ENCODE peak calls at places on chromosomes 6 and 20, in four cellular contexts. W is H9, Q is epithelial cell of esophagus, Z is mucosa of descending colon. A is an unnamed sample.

GRCh38 chr6:11535801-11536230 is 1.7 kb upstream of the TMEM170B start:
- DNase-seq in W (no peak), Q (peak), Z (no peak), A (no peak)

GRCh38 chr6:21596379-21597242 is 3.1 kb downstream of the SOX4 start:
- DNase-seq in W (peak), Q (peak), Z (peak), A (no peak)

GRCh38 chr20:3794701-3795420 is 1.2 kb upstream of the CDC25B start:
- DNase-seq in W (no peak), Q (no peak), Z (peak), A (no peak)

GRCh38 chr6:160431791-160432404 is 83.7 kb downstream of the SLC22A3 start:
- DNase-seq in W (no peak), Q (no peak), Z (no peak), A (no peak)

GRCh38 chr6:20892365-20892764 is 358.1 kb downstream of the CDKAL1 start:
- DNase-seq in W (no peak), Q (no peak), Z (no peak), A (no peak)

GRCh38 chr6:146856296-146856695 is 257.5 kb downstream of the ADGB start:
- DNase-seq in W (no peak), Q (no peak), Z (no peak), A (no peak)

GRCh38 chr6:163958646-163959045 is 544.1 kb downstream of the QKI start:
- DNase-seq in W (no peak), Q (peak), Z (no peak), A (no peak)

GRCh38 chr6:25946631-25947030 is 16.0 kb upstream of the TRIM38 start:
- DNase-seq in W (no peak), Q (no peak), Z (no peak), A (no peak)

GRCh38 chr6:46269447-46270229 is 98.9 kb upstream of the ENPP5 start:
- DNase-seq in W (no peak), Q (no peak), Z (no peak), A (no peak)

GRCh38 chr20:49318430-49319203 is 40.8 kb upstream of the ZNFX1 start:
- DNase-seq in W (peak), Q (peak), Z (no peak), A (no peak)

GRCh38 chr6:105484238-105485161 is 81.6 kb upstream of the PREP start:
- DNase-seq in W (no peak), Q (peak), Z (no peak), A (no peak)

GRCh38 chr6:51541847-51542246 is 545.6 kb downstream of the PKHD1 start:
- DNase-seq in W (no peak), Q (peak), Z (no peak), A (no peak)

GRCh38 chr6:2536451-2536850 is 214.3 kb downstream of the MYLK4 start:
- DNase-seq in W (no peak), Q (no peak), Z (no peak), A (no peak)

GRCh38 chr20:44552039-44552438 is 30.2 kb upstream of the SERINC3 start:
- DNase-seq in W (no peak), Q (no peak), Z (no peak), A (no peak)

GRCh38 chr6:8195040-8195713 is 92.8 kb upstream of the EEF1E1 start:
- DNase-seq in W (no peak), Q (no peak), Z (no peak), A (no peak)

GRCh38 chr6:22364314-22364713 is 67.5 kb upstream of the PRL start:
- DNase-seq in W (no peak), Q (peak), Z (no peak), A (no peak)

GRCh38 chr6:162273986-162274385 is 453.6 kb downstream of the PRKN start:
- DNase-seq in W (no peak), Q (no peak), Z (no peak), A (no peak)

DNA sequence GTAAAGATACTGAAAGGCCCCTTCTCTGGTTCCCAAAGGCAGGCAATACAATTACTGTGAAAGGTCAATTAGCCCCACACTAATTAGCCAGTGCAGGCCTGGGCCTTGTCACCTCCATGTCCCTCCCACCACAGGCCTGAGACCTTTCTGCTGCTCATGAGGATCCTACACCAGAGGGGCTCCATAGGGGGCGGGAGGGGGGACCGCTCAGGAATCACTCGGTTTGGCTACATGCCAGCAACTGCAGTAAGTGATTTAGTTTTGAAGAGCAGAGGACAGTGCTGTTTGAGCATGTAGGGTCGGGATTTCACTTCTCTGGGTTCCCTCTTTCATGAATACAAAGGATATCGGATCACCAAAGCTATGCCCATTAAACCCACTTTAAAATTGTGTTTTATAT is 455.6 kb downstream of the PRKN start:
- DNase-seq in W (no peak), Q (no peak), Z (no peak), A (no peak)
- TF ChIP-seq CTCF in W (no peak), Q (no peak), Z (no peak), A (no peak)

DNA sequence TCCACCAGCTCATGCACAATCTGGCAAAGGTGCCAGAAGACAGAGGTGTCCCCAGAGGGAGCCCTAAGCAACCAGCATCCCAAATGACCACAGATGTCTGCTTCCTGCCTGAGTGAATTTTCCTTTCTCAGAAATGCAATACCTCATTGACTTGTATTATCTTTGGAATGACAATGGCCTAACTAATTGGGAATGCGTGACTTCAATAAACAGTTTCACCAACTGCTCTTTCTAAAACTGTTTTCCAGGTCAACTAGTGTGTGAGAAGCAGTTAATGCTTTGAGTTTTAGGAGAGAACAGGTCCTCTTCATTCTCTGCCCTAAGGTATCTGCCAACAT is 108.9 kb upstream of the SNX9 start:
- DNase-seq in W (no peak), Q (no peak), Z (no peak), A (no peak)
- TF ChIP-seq CTCF in W (no peak), Q (no peak), Z (no peak), A (no peak)

GRCh38 chr6:159168536-159169192 is 536 bp upstream of the FNDC1 start:
- DNase-seq in W (peak), Q (no peak), Z (no peak), A (no peak)
- TF ChIP-seq CTCF in W (peak), Q (no peak), Z (no peak), A (peak)

DNA sequence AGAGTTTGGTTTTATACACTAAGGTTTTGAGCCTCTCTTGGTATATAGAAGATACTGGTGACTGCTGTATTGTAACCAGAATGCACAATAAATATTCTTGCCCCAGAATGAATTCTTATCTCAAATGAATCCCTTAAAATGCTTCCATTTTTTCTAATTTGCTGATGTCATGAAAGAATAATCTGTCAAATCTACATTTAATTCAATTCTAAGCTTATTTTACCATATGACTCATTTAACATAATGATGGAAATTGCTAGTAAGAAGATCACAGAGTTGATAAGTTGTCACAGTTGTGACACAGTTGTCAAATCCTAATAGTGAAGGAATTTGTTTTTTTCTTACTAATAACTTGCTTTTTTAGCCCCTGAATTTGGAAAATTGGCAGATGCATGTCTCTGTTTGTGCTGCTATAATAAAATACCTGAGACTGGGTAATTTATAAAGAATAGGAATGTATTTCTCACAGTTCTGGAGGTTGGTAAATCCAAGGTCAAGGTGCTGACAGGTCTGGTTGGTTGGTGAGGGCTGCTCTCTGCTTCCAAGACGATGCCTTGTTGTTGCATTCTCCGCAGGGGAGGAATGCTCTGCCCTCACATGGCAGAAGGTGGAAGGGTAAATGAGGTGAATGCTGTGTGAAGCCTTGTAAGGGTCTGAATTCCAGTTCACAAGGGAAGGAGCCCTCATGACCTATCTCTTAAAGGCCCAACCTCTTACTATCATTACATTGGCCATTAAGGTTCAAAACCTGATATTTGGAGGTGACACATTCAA is 4.7 kb downstream of the ECT2L start:
- DNase-seq in W (peak), Q (peak), Z (no peak), A (no peak)
- TF ChIP-seq CTCF in W (peak), Q (peak), Z (no peak), A (no peak)